ENCODE peak calls at places on chromosome 12, in four cellular contexts. One of them, this sample, is unnamed.

GRCh38 chr12:26264215-26264838 is 69.0 kb downstream of the SSPN start:
- DNase-seq in naive thymus-derived CD8-positive, alpha-beta T cell: no peak
- DNase-seq in NCI-H526 treated with DMSO at 0.1 percent for 48 hours: no peak
- DNase-seq in NCI-H1105 treated with DMSO at 0.1 percent for 48 hours: no peak
- DNase-seq in this sample: no peak

GRCh38 chr12:93229494-93230310 is 148.0 kb upstream of the NUDT4 start:
- DNase-seq in naive thymus-derived CD8-positive, alpha-beta T cell: no peak
- DNase-seq in NCI-H526 treated with DMSO at 0.1 percent for 48 hours: no peak
- DNase-seq in NCI-H1105 treated with DMSO at 0.1 percent for 48 hours: no peak
- DNase-seq in this sample: no peak

GRCh38 chr12:83114042-83114441 is 427.3 kb downstream of the TMTC2 start:
- DNase-seq in naive thymus-derived CD8-positive, alpha-beta T cell: no peak
- DNase-seq in NCI-H526 treated with DMSO at 0.1 percent for 48 hours: no peak
- DNase-seq in NCI-H1105 treated with DMSO at 0.1 percent for 48 hours: no peak
- DNase-seq in this sample: no peak

GRCh38 chr12:22692964-22693555 is 68.1 kb downstream of the ETNK1 start:
- DNase-seq in naive thymus-derived CD8-positive, alpha-beta T cell: no peak
- DNase-seq in NCI-H526 treated with DMSO at 0.1 percent for 48 hours: no peak
- DNase-seq in NCI-H1105 treated with DMSO at 0.1 percent for 48 hours: no peak
- DNase-seq in this sample: no peak

GRCh38 chr12:85796001-85796400 is 40.2 kb downstream of the RASSF9 start:
- DNase-seq in naive thymus-derived CD8-positive, alpha-beta T cell: no peak
- DNase-seq in NCI-H526 treated with DMSO at 0.1 percent for 48 hours: no peak
- DNase-seq in NCI-H1105 treated with DMSO at 0.1 percent for 48 hours: no peak
- DNase-seq in this sample: no peak

GRCh38 chr12:70719672-70720420 is 82.6 kb upstream of the PTPRB start:
- DNase-seq in naive thymus-derived CD8-positive, alpha-beta T cell: peak; percentile 27
- DNase-seq in NCI-H526 treated with DMSO at 0.1 percent for 48 hours: peak; percentile 34
- DNase-seq in NCI-H1105 treated with DMSO at 0.1 percent for 48 hours: peak; percentile 34
- DNase-seq in this sample: no peak

GRCh38 chr12:18139989-18140596 is 50.1 kb upstream of the RERGL start:
- DNase-seq in naive thymus-derived CD8-positive, alpha-beta T cell: no peak
- DNase-seq in NCI-H526 treated with DMSO at 0.1 percent for 48 hours: no peak
- DNase-seq in NCI-H1105 treated with DMSO at 0.1 percent for 48 hours: peak; percentile 56
- DNase-seq in this sample: no peak

GRCh38 chr12:77054856-77055255 is 10.5 kb downstream of the E2F7 start:
- DNase-seq in naive thymus-derived CD8-positive, alpha-beta T cell: no peak
- DNase-seq in NCI-H526 treated with DMSO at 0.1 percent for 48 hours: no peak
- DNase-seq in NCI-H1105 treated with DMSO at 0.1 percent for 48 hours: no peak
- DNase-seq in this sample: no peak

GRCh38 chr12:124696689-124697476 is 129.5 kb upstream of the NCOR2 start:
- DNase-seq in naive thymus-derived CD8-positive, alpha-beta T cell: no peak
- DNase-seq in NCI-H526 treated with DMSO at 0.1 percent for 48 hours: no peak
- DNase-seq in NCI-H1105 treated with DMSO at 0.1 percent for 48 hours: peak; percentile 4
- DNase-seq in this sample: no peak

GRCh38 chr12:52029686-52030085 is 21.6 kb upstream of the NR4A1 start:
- DNase-seq in naive thymus-derived CD8-positive, alpha-beta T cell: no peak
- DNase-seq in NCI-H526 treated with DMSO at 0.1 percent for 48 hours: peak; percentile 73
- DNase-seq in NCI-H1105 treated with DMSO at 0.1 percent for 48 hours: peak; percentile 26
- DNase-seq in this sample: no peak

GRCh38 chr12:21989819-21990412 is 48.7 kb upstream of the ABCC9 start:
- DNase-seq in naive thymus-derived CD8-positive, alpha-beta T cell: no peak
- DNase-seq in NCI-H526 treated with DMSO at 0.1 percent for 48 hours: no peak
- DNase-seq in NCI-H1105 treated with DMSO at 0.1 percent for 48 hours: peak; percentile 33
- DNase-seq in this sample: no peak

GRCh38 chr12:108638141-108638823 is 4.6 kb upstream of the SELPLG start:
- DNase-seq in naive thymus-derived CD8-positive, alpha-beta T cell: no peak
- DNase-seq in NCI-H526 treated with DMSO at 0.1 percent for 48 hours: peak; percentile 75
- DNase-seq in NCI-H1105 treated with DMSO at 0.1 percent for 48 hours: no peak
- DNase-seq in this sample: no peak

GRCh38 chr12:125280482-125281377 is 215.5 kb downstream of the AACS start:
- DNase-seq in naive thymus-derived CD8-positive, alpha-beta T cell: no peak
- DNase-seq in NCI-H526 treated with DMSO at 0.1 percent for 48 hours: no peak
- DNase-seq in NCI-H1105 treated with DMSO at 0.1 percent for 48 hours: no peak
- DNase-seq in this sample: no peak

GRCh38 chr12:109329710-109330109 is 18.0 kb upstream of the MYO1H start:
- DNase-seq in naive thymus-derived CD8-positive, alpha-beta T cell: no peak
- DNase-seq in NCI-H526 treated with DMSO at 0.1 percent for 48 hours: no peak
- DNase-seq in NCI-H1105 treated with DMSO at 0.1 percent for 48 hours: peak; percentile 87
- DNase-seq in this sample: no peak

GRCh38 chr12:96749978-96750377 is 157.1 kb upstream of the NEDD1 start:
- DNase-seq in naive thymus-derived CD8-positive, alpha-beta T cell: no peak
- DNase-seq in NCI-H526 treated with DMSO at 0.1 percent for 48 hours: no peak
- DNase-seq in NCI-H1105 treated with DMSO at 0.1 percent for 48 hours: no peak
- DNase-seq in this sample: no peak

GRCh38 chr12:530308-530707 is 70.6 kb downstream of the B4GALNT3 start:
- DNase-seq in naive thymus-derived CD8-positive, alpha-beta T cell: no peak
- DNase-seq in NCI-H526 treated with DMSO at 0.1 percent for 48 hours: no peak
- DNase-seq in NCI-H1105 treated with DMSO at 0.1 percent for 48 hours: no peak
- DNase-seq in this sample: no peak